ENCODE peak calls at places on chromosomes 5 and 9, in seven cellular contexts. A is HepG2, V is SK-N-SH, P is adrenal gland, G is A549, W is cardiac muscle cell, N is upper lobe of right lung. R is an unnamed sample.

GRCh38 chr5:132655821-132656773 is 1.9 kb upstream of the IL13 start:
- DNase-seq in A (no peak), V (peak; percentile 84), P (no peak), G (no peak), W (no peak), N (no peak), R (no peak)

GRCh38 chr9:17862081-17862480 is 283.2 kb downstream of the SH3GL2 start:
- DNase-seq in A (no peak), V (no peak), P (no peak), G (no peak), W (no peak), N (no peak), R (no peak)

GRCh38 chr9:34701023-34701768 is 8.7 kb downstream of the CCL21 start:
- DNase-seq in A (peak; percentile 36), V (peak; percentile 86), P (peak; percentile 71), G (peak; percentile 83), W (peak; percentile 74), N (peak; percentile 89), R (no peak)

GRCh38 chr9:13941686-13942085 is 372.3 kb downstream of the NFIB start:
- DNase-seq in A (no peak), V (no peak), P (no peak), G (no peak), W (no peak), N (no peak), R (no peak)

GRCh38 chr9:91845839-91846238 is 104.2 kb downstream of the ROR2 start:
- DNase-seq in A (no peak), V (no peak), P (no peak), G (no peak), W (no peak), N (no peak), R (no peak)

GRCh38 chr9:107480386-107480789 is 9.2 kb downstream of the KLF4 start:
- DNase-seq in A (no peak), V (no peak), P (peak; percentile 30), G (peak; percentile 37), W (peak; percentile 89), N (peak; percentile 66), R (no peak)

GRCh38 chr5:155616779-155617392 is 603.3 kb downstream of the KIF4B start:
- DNase-seq in A (peak; percentile 13), V (peak; percentile 65), P (peak; percentile 19), G (peak; percentile 52), W (peak; percentile 3), N (peak; percentile 60), R (peak; percentile 8)

GRCh38 chr9:5688109-5688508 is 59.2 kb downstream of the RIC1 start:
- DNase-seq in A (no peak), V (no peak), P (no peak), G (no peak), W (peak; percentile 72), N (no peak), R (peak; percentile 6)

GRCh38 chr5:1722877-1723276 is 76.8 kb downstream of the MRPL36 start:
- DNase-seq in A (no peak), V (no peak), P (no peak), G (no peak), W (no peak), N (peak; percentile 49), R (no peak)

GRCh38 chr9:123437201-123437600 is 81.2 kb downstream of the CRB2 start:
- DNase-seq in A (no peak), V (no peak), P (no peak), G (no peak), W (no peak), N (peak; percentile 52), R (no peak)

GRCh38 chr9:134182554-134183219 is 18.3 kb upstream of the RNU6ATAC start:
- DNase-seq in A (no peak), V (no peak), P (no peak), G (no peak), W (no peak), N (peak; percentile 37), R (no peak)

GRCh38 chr9:129327552-129328283 is 149.7 kb upstream of the IER5L start:
- DNase-seq in A (no peak), V (no peak), P (no peak), G (no peak), W (no peak), N (no peak), R (no peak)

GRCh38 chr5:21680196-21680595 is 1172.9 kb downstream of the CDH12 start:
- DNase-seq in A (no peak), V (no peak), P (peak; percentile 73), G (no peak), W (peak; percentile 85), N (no peak), R (no peak)

GRCh38 chr5:142110046-142110531 is 1.5 kb downstream of the NDFIP1 start:
- DNase-seq in A (peak; percentile 15), V (peak; percentile 43), P (no peak), G (peak; percentile 17), W (peak; percentile 60), N (no peak), R (no peak)

GRCh38 chr5:142446131-142446959 is 121.5 kb upstream of the SPRY4 start:
- DNase-seq in A (peak; percentile 83), V (no peak), P (no peak), G (no peak), W (peak; percentile 93), N (no peak), R (no peak)

GRCh38 chr9:12718482-12719026 is 25.4 kb downstream of the TYRP1 start:
- DNase-seq in A (no peak), V (no peak), P (no peak), G (no peak), W (peak; percentile 78), N (no peak), R (no peak)

GRCh38 chr9:69137311-69137710 is 36.8 kb upstream of the TJP2 start:
- DNase-seq in A (no peak), V (no peak), P (no peak), G (no peak), W (no peak), N (no peak), R (no peak)

GRCh38 chr9:69143291-69143690 is 30.8 kb upstream of the TJP2 start:
- DNase-seq in A (no peak), V (no peak), P (no peak), G (no peak), W (peak; percentile 52), N (no peak), R (no peak)

GRCh38 chr9:69139596-69139995 is 34.5 kb upstream of the TJP2 start:
- DNase-seq in A (no peak), V (no peak), P (no peak), G (no peak), W (no peak), N (no peak), R (no peak)

GRCh38 chr9:69141851-69142250 is 32.2 kb upstream of the TJP2 start:
- DNase-seq in A (no peak), V (no peak), P (no peak), G (no peak), W (no peak), N (no peak), R (no peak)

DNA sequence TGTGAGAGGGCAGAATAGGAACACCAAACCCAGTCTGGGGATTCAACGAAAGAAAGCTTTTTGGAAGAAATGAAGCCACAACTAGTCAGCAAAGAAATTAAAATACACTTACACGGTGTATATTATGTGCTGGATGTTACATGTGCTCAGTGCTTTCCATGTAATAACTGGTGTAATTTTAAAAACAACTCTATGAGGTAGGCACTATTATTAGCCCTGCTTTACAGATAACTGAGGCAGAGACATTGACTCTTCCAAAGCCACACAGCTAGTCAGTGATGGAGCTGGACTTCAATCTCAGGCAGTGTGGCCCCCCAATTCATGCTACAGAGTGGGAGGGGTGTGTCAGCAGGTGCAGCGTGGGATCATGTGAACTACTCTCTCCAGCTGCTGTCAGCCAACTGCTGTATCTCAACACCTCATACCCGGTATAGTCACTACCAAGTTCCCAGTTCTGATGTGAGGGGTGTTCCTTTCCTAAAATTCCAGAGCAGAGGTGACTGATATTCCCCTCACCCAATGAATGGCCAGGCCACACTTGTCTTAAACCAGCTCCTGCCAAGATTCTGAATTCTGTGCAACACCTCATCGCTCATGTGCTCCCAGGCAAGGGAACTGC is 33.8 kb upstream of the TJP2 start:
- DNase-seq in A (no peak), V (no peak), P (no peak), G (no peak), W (no peak), N (no peak), R (no peak)
- H3K27ac ChIP-seq in A (no peak overlapping the region), V (no peak overlapping the region), P (no peak overlapping the region), G (no peak overlapping the region), W (no peak overlapping the region), N (no peak overlapping the region), R (no peak overlapping the region)

GRCh38 chr5:5298068-5298633 is 124.3 kb upstream of the ICE1 start:
- DNase-seq in A (peak; percentile 74), V (no peak), P (no peak), G (no peak), W (no peak), N (no peak), R (no peak)

GRCh38 chr5:5298841-5299543 is 123.5 kb upstream of the ICE1 start:
- DNase-seq in A (no peak), V (peak; percentile 78), P (no peak), G (no peak), W (no peak), N (no peak), R (no peak)

GRCh38 chr5:5303242-5303641 is 119.2 kb upstream of the ICE1 start:
- DNase-seq in A (no peak), V (no peak), P (no peak), G (no peak), W (no peak), N (no peak), R (no peak)

GRCh38 chr5:5304361-5305035 is 118.0 kb upstream of the ICE1 start:
- DNase-seq in A (no peak), V (no peak), P (no peak), G (no peak), W (no peak), N (no peak), R (no peak)

DNA sequence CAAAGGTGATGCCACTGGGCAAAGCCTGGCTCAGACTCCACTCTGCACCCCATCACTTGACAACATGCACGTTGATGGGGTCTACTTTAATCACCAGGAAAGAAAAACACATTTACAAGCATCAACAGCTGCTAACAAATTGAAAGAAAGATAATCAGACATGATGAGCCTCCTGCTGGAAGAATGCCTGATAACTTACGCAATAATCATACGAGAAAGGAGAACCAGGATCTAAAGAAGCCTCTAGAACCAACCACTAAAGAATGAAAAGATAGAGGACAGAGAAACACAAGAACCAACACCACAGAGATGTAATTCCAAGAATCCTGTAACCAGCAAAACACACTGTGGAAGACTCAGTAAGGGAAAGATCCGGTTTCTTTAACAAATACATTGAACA is 120.3 kb upstream of the ICE1 start:
- DNase-seq in A (no peak), V (no peak), P (no peak), G (no peak), W (no peak), N (no peak), R (no peak)
- H3K9me3 ChIP-seq in A (peaks cover 8% of the 10 kb centered on the region), V (no peaks in the 10 kb centered on the region), P (no peaks in the 10 kb centered on the region), G (peaks cover 7% of the 10 kb centered on the region), W (no peaks in the 10 kb centered on the region), N (peaks cover 6% of the 10 kb centered on the region), R (no peaks in the 10 kb centered on the region)

DNA sequence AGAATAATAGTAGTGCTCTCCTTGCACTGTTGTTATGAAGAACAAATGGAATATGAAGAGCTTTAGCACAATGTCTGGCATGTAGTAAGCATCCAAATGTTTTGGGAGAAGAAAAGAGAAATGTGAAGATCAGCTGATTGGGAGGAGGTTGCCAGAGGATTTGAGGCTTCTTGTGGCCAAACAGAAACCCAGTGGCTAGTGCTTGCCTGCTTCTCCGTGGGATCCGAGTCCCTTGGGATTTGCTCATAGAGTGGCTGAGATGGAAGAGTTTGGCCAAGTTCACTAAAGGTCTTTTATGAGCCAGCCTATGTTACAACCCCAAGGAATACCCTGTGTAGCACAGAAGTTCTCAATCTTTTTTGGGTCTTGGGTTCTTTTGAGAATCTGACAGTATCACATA is 86.0 kb downstream of the ANGPTL2 start:
- DNase-seq in A (no peak), V (no peak), P (no peak), G (no peak), W (peak; percentile 49), N (no peak), R (no peak)
- H3K27ac ChIP-seq in A (no peak overlapping the region), V (peak overlapping the region; percentile 62), P (peak overlapping the region; percentile 58), G (no peak overlapping the region), W (no peak overlapping the region), N (peak overlapping the region; percentile 24), R (no peak overlapping the region)

GRCh38 chr5:61332369-61332745 is 299 bp downstream of the ZSWIM6 start:
- DNase-seq in A (no peak), V (peak; percentile 52), P (peak; percentile 54), G (no peak), W (peak; percentile 38), N (peak; percentile 78), R (no peak)
- H3K9me3 ChIP-seq in A (no peaks in the 10 kb centered on the region), V (no peaks in the 10 kb centered on the region), P (no peaks in the 10 kb centered on the region), G (no peaks in the 10 kb centered on the region), W (no peaks in the 10 kb centered on the region), N (no peaks in the 10 kb centered on the region), R (no peaks in the 10 kb centered on the region)

R was measured in SK-N-MC.